ENCODE peak calls at places on chromosomes 11 and 22, in four cellular contexts. L is heart right ventricle, X is adipocyte, Y is heart left ventricle. K is an unnamed sample.
A peak's percentile ranks its signal among the peaks of the same experiment; 100 is the strongest.

GRCh38 chr22:36673821-36674220 is 29.7 kb downstream of the CACNG2 start:
- DNase-seq in L (no peak), X (no peak), Y (no peak), K (no peak)

GRCh38 chr22:22883090-22883727 is 4.4 kb upstream of the IGLL5 start:
- DNase-seq in L (no peak), X (no peak), Y (no peak), K (peak; percentile 13)

GRCh38 chr11:111066861-111067260 is 178.7 kb upstream of the POU2AF2 start:
- DNase-seq in L (no peak), X (no peak), Y (no peak), K (no peak)

GRCh38 chr11:41533761-41534160 is 74.3 kb upstream of the LRRC4C start:
- DNase-seq in L (no peak), X (no peak), Y (no peak), K (no peak)

GRCh38 chr11:14336507-14337503 is 22.2 kb downstream of the RRAS2 start:
- DNase-seq in L (no peak), X (peak; percentile 73), Y (no peak), K (no peak)

GRCh38 chr11:79040348-79040747 is 400.5 kb downstream of the TENM4 start:
- DNase-seq in L (no peak), X (no peak), Y (no peak), K (no peak)

GRCh38 chr11:39236916-39237315 is 2222.5 kb downstream of the LRRC4C start:
- DNase-seq in L (no peak), X (no peak), Y (no peak), K (no peak)

GRCh38 chr11:106524446-106524845 is 447.0 kb downstream of the AASDHPPT start:
- DNase-seq in L (no peak), X (peak; percentile 7), Y (no peak), K (no peak)

GRCh38 chr22:29380032-29380781 is 8.2 kb downstream of the AP1B1 start:
- DNase-seq in L (no peak), X (peak; percentile 32), Y (no peak), K (no peak)

GRCh38 chr22:41563051-41563711 is 2.4 kb downstream of the CSDC2 start:
- DNase-seq in L (no peak), X (peak; percentile 73), Y (peak; percentile 62), K (peak; percentile 51)

GRCh38 chr11:46390331-46391171 is 1.0 kb downstream of the CHRM4 start:
- DNase-seq in L (no peak), X (no peak), Y (no peak), K (no peak)

GRCh38 chr22:27874756-27875155 is 44.3 kb downstream of the PITPNB start:
- DNase-seq in L (no peak), X (no peak), Y (no peak), K (no peak)

GRCh38 chr22:21857501-21857914 is 9.9 kb downstream of the MAPK1 start:
- DNase-seq in L (no peak), X (peak; percentile 39), Y (no peak), K (no peak)

GRCh38 chr11:27061078-27061477 is 20.5 kb downstream of the BBOX1 start:
- DNase-seq in L (no peak), X (no peak), Y (no peak), K (no peak)

GRCh38 chr11:99271527-99271926 is 250.8 kb downstream of the CNTN5 start:
- DNase-seq in L (no peak), X (no peak), Y (no peak), K (no peak)

DNA sequence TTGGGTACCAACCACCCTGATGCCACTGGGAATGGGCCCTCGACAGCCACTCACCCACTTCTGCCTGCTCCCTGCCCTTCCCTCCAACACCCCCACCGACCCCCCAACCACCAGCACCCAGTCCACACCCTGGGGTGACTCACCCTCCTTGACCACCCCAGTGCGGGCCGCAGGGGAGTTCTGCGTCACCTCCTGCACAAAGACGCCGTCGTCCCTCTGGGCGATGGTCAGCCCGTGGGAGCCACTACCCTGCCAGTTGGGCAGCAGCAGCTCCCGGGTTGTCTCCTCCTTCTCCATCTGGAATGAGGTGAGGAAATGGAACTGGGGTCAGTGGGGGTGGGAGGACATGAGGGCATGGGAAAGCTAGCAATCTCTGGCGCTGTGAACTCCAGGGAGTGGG is 10.8 kb downstream of the AHNAK start:
- DNase-seq in L (no peak), X (no peak), Y (no peak), K (no peak)
- H3K4me1 ChIP-seq in L (peaks cover 49% of the 10 kb centered on the region), X (peaks cover 49% of the 10 kb centered on the region), Y (peaks cover 44% of the 10 kb centered on the region), K (peaks cover 51% of the 10 kb centered on the region)

DNA sequence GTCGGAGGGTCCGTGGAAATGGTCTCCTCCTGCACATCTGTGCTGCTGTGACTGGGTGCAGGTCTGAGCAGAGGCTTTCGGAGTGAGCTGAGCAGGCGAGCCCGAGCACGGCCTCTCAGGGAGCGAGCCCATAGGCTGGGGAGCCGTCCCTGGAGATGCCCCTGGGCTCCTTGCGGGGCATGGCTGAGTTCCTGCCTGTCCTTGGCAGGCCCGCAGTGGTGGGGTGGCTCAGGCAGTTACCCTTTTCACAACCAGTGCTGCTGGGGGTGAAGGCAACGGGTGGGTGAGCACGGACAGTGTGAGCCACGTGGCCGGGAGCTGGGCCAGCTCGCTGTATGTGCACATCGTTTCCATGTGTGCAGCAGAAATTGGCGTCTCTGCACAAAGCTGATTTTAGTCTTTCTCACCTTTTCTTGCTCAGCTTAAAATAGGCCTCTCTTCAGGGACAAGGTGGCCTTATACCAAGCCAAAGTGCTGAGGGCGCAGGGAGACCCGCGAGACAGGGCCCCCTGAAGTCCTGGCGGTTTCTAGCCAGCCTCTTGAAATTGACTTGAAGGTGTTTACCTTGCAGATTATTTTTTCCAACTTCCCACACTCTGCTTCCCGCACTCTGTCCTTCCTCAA is at the start of gene TP53AIP1:
- DNase-seq in L (no peak), X (no peak), Y (no peak), K (no peak)
- H3K4me1 ChIP-seq in L (no peaks in the 10 kb centered on the region), X (peaks cover 7% of the 10 kb centered on the region), Y (no peaks in the 10 kb centered on the region), K (no peaks in the 10 kb centered on the region)

GRCh38 chr11:36361472-36361871 is 65.4 kb downstream of the PRR5L start:
- DNase-seq in L (no peak), X (no peak), Y (no peak), K (no peak)
- H3K4me1 ChIP-seq in L (no peaks in the 10 kb centered on the region), X (peaks cover 16% of the 10 kb centered on the region), Y (no peaks in the 10 kb centered on the region), K (no peaks in the 10 kb centered on the region)

GRCh38 chr11:77127969-77128691 is at the start of gene MYO7A:
- DNase-seq in L (peak; percentile 71), X (peak; percentile 34), Y (peak; percentile 81), K (peak; percentile 53)

GRCh38 chr11:77126156-77126775 is 1.8 kb upstream of the MYO7A start:
- DNase-seq in L (no peak), X (no peak), Y (no peak), K (no peak)

GRCh38 chr11:77126861-77127673 is 979 bp upstream of the MYO7A start:
- DNase-seq in L (peak; percentile 67), X (peak; percentile 69), Y (peak; percentile 57), K (no peak)

GRCh38 chr11:77129069-77129840 is 1.2 kb downstream of the MYO7A start:
- DNase-seq in L (no peak), X (no peak), Y (no peak), K (no peak)

GRCh38 chr11:77127674-77127968 is 425 bp upstream of the MYO7A start:
- DNase-seq in L (no peak), X (no peak), Y (no peak), K (no peak)
- H3K4me1 ChIP-seq in L (peaks cover 18% of the 10 kb centered on the region), X (peaks cover 28% of the 10 kb centered on the region), Y (peaks cover 24% of the 10 kb centered on the region), K (peaks cover 39% of the 10 kb centered on the region)

DNA sequence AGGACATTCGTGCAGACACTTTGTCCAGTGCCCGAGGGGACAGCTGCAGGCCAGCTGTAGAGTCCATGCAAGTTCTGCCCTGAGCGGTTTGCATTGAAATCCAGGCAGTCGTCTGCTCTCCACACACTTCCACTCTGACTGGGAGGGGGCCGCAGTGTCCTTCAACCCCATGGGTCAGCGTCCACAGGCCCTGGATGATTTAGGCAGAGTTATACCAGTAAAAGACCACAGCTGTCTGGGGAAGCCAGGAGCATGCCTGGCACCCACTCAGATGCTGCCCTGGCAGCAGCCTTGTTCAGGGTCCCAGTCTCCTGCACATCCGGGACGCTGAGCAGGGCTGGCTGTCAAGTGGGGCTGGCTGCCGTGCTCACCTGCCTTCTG is 26.5 kb downstream of the KRTAP5-5 start:
- DNase-seq in L (no peak), X (no peak), Y (no peak), K (no peak)
- H3K4me1 ChIP-seq in L (no peaks in the 10 kb centered on the region), X (no peaks in the 10 kb centered on the region), Y (no peaks in the 10 kb centered on the region), K (no peaks in the 10 kb centered on the region)

GRCh38 chr22:38710352-38710751 is 4.6 kb downstream of the GTPBP1 start:
- DNase-seq in L (no peak), X (no peak), Y (no peak), K (no peak)
- H3K4me1 ChIP-seq in L (peaks cover 38% of the 10 kb centered on the region), X (peaks cover 12% of the 10 kb centered on the region), Y (peaks cover 24% of the 10 kb centered on the region), K (peaks cover 13% of the 10 kb centered on the region)

GRCh38 chr11:2462092-2462985 is 17.5 kb downstream of the KCNQ1 start:
- DNase-seq in L (no peak), X (no peak), Y (no peak), K (peak; percentile 56)
- H3K4me1 ChIP-seq in L (peaks cover 39% of the 10 kb centered on the region), X (no peaks in the 10 kb centered on the region), Y (peaks cover 46% of the 10 kb centered on the region), K (no peaks in the 10 kb centered on the region)

K was measured in tibial artery.